ENCODE peak calls at places on chromosomes 12 and 14, in four cellular contexts. Y is cardiac fibroblast, N is fibroblast of villous mesenchyme, S is BJ. V is an unnamed sample.
A peak's percentile ranks its signal among the peaks of the same experiment; 100 is the strongest.

GRCh38 chr12:1885082-1885596 is 33.3 kb downstream of the CACNA2D4 start:
- DNase-seq in S (no peak), Y (no peak), N (no peak), V (no peak)

GRCh38 chr12:40063424-40063823 is 42.5 kb downstream of the SLC2A13 start:
- DNase-seq in S (no peak), N (no peak), Y (peak; percentile 48), V (no peak)

GRCh38 chr12:45290218-45290609 is 74.3 kb downstream of the ANO6 start:
- DNase-seq in S (no peak), Y (peak; percentile 93), N (peak; percentile 78), V (peak; percentile 95)

GRCh38 chr14:48937796-48938195 is 648.4 kb downstream of the RPS29 start:
- DNase-seq in Y (peak; percentile 0), S (no peak), N (no peak), V (no peak)

GRCh38 chr14:93430889-93431670 is at the start of gene UNC79:
- DNase-seq in S (no peak), Y (peak; percentile 2), N (no peak), V (peak; percentile 6)

GRCh38 chr14:96587823-96588385 is 85.7 kb downstream of the PAPOLA start:
- DNase-seq in S (no peak), Y (no peak), N (no peak), V (no peak)

GRCh38 chr14:91744068-91744480 is 12.2 kb upstream of the CATSPERB start:
- DNase-seq in Y (peak; percentile 15), S (no peak), N (no peak), V (peak; percentile 6)

GRCh38 chr12:29301114-29301513 is 79.9 kb downstream of the ERGIC2 start:
- DNase-seq in Y (no peak), S (no peak), N (no peak), V (no peak)

GRCh38 chr14:74913986-74914573 is 9.0 kb downstream of the RPS6KL1 start:
- DNase-seq in N (peak; percentile 81), Y (peak; percentile 81), S (no peak), V (peak; percentile 85)

GRCh38 chr12:87344699-87345098 is 684.5 kb downstream of the C12orf50 start:
- DNase-seq in Y (peak; percentile 9), S (no peak), N (no peak), V (peak; percentile 42)

GRCh38 chr12:116172224-116172849 is 105.2 kb downstream of the MED13L start:
- DNase-seq in Y (peak; percentile 43), N (no peak), S (no peak), V (no peak)

GRCh38 chr12:84741727-84742126 is 170.9 kb downstream of the SLC6A15 start:
- DNase-seq in S (peak; percentile 29), N (no peak), Y (no peak), V (no peak)

DNA sequence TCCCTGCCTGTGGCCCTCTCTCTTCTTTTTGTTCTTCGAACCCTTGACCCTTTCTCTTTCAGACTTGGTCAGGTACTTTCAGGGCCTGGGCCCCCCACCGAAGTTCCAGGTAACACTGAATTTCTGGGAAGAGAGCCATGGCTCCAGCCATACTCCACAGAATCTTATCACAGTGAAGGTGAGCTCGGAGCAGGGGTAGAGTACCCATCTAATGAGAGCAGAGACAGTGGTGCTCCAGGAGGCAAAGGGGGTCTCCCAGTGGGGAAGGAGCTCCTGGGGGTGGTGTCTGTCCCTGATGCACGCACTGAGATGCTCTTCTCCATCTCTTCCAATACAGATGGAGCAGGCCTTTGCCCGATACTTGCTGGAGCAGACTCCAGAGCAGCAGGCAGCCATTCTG is 4.7 kb downstream of the IRF9 start:
- DNase-seq in N (no peak), S (no peak), Y (no peak), V (no peak)
- H3K4me3 ChIP-seq in N (no peak overlapping the region), S (no peak overlapping the region), Y (no peak overlapping the region), V (no peak overlapping the region)

DNA sequence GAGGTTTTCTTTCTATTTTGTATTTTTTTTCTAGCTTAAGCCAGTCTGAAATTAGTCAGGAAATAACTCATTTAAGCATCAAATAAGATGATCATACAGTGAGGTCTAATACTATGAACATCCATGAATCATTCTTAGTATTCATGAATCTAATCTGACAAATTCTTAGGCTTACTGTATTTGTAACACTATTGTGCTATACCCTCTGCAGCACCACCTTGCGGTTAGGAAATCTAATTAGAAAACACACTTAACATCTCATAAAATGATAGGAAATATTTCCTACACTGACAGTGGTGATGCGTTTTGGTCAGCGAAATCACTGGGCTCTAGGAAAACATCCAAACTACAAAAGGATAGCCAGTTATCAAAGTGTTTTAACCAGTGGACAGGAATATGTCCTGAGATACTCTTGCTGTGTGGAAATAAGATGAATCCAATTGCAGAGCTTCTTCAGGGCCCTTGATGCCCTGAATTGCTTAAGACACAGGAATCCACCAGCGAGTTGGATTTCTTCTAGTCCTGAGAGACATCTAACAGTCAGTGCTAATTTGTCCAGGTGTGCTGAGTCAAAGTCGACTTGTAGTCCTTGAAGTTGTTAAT is 109.3 kb upstream of the MYF6 start:
- DNase-seq in Y (peak; percentile 91), S (no peak), N (peak; percentile 74), V (peak; percentile 83)
- TF ChIP-seq CTCF in Y (peak; percentile 54), S (peak; percentile 35), N (peak; percentile 47), V (peak; percentile 54)

GRCh38 chr12:12715128-12715458 is 2.1 kb upstream of the CDKN1B start:
- DNase-seq in N (no peak), Y (no peak), S (no peak), V (no peak)
- H3K4me3 ChIP-seq in N (no peak overlapping the region), Y (no peak overlapping the region), S (no peak overlapping the region), V (no peak overlapping the region)

GRCh38 chr14:104209985-104210520 is 71.7 kb downstream of the KIF26A start:
- DNase-seq in N (no peak), Y (no peak), S (no peak), V (no peak)
- TF ChIP-seq CTCF in N (no peak), Y (no peak), S (no peak), V (no peak)

GRCh38 chr14:103317251-103317650 is 16.8 kb upstream of the EIF5 start:
- DNase-seq in Y (no peak), N (no peak), S (no peak), V (no peak)

GRCh38 chr14:103317976-103318580 is 16.0 kb upstream of the EIF5 start:
- DNase-seq in N (no peak), S (no peak), Y (no peak), V (no peak)

GRCh38 chr14:103316723-103317122 is 17.3 kb upstream of the EIF5 start:
- DNase-seq in N (no peak), S (no peak), Y (no peak), V (no peak)

GRCh38 chr14:103318750-103319419 is 15.2 kb upstream of the EIF5 start:
- DNase-seq in Y (no peak), N (no peak), S (no peak), V (no peak)

GRCh38 chr14:103319422-103319821 is 14.6 kb upstream of the EIF5 start:
- DNase-seq in N (no peak), Y (no peak), S (no peak), V (no peak)
- H3K4me3 ChIP-seq in N (no peak overlapping the region), Y (no peak overlapping the region), S (no peak overlapping the region), V (no peak overlapping the region)

GRCh38 chr14:37131205-37131604 is 41.2 kb downstream of the SLC25A21 start:
- DNase-seq in Y (no peak), S (no peak), N (no peak), V (no peak)
- TF ChIP-seq CTCF in Y (no peak), S (no peak), N (no peak), V (no peak)

GRCh38 chr12:49133590-49133989 is 2.4 kb upstream of the TUBA1B start:
- DNase-seq in N (no peak), Y (no peak), S (no peak), V (no peak)
- H3K4me3 ChIP-seq in N (no peak overlapping the region), Y (no peak overlapping the region), S (no peak overlapping the region), V (no peak overlapping the region)